ENCODE peak calls at places on chromosomes 6 and 20, in ten cellular contexts. Y, J, D, I, G, B, A, Z, O and X are unnamed samples.

GRCh38 chr6:82066196-82066595 is 181.3 kb downstream of the IBTK start:
- DNase-seq in Y (no peak), J (no peak), D (no peak), I (no peak), G (no peak), B (no peak), A (no peak), Z (no peak), O (no peak), X (no peak)

GRCh38 chr6:34791842-34792604 is at the start of gene BLTP3A:
- DNase-seq in Y (peak), J (peak), D (peak), I (peak), G (peak), B (peak), A (peak), Z (peak), O (peak), X (peak)

GRCh38 chr6:114404339-114404955 is 61.6 kb upstream of the HS3ST5 start:
- DNase-seq in Y (no peak), J (peak), D (no peak), I (no peak), G (no peak), B (no peak), A (no peak), Z (no peak), O (no peak), X (no peak)

GRCh38 chr6:34602318-34603111 is 46.4 kb upstream of the SPDEF start:
- DNase-seq in Y (no peak), J (peak), D (peak), I (peak), G (peak), B (no peak), A (peak), Z (no peak), O (peak), X (no peak)

GRCh38 chr6:148509789-148510581 is 167.3 kb downstream of the SASH1 start:
- DNase-seq in Y (no peak), J (peak), D (peak), I (peak), G (peak), B (no peak), A (peak), Z (no peak), O (no peak), X (no peak)

GRCh38 chr20:25624500-25624939 is 706 bp upstream of the NANP start:
- DNase-seq in Y (no peak), J (no peak), D (no peak), I (no peak), G (no peak), B (no peak), A (no peak), Z (no peak), O (no peak), X (no peak)

GRCh38 chr20:23668477-23668951 is 20.3 kb downstream of the CST4 start:
- DNase-seq in Y (peak), J (peak), D (peak), I (peak), G (peak), B (peak), A (peak), Z (peak), O (peak), X (peak)

GRCh38 chr6:72746276-72746675 is 124.4 kb downstream of the KCNQ5 start:
- DNase-seq in Y (no peak), J (no peak), D (no peak), I (peak), G (peak), B (no peak), A (no peak), Z (no peak), O (no peak), X (no peak)

GRCh38 chr6:71239694-71240093 is 48.9 kb upstream of the OGFRL1 start:
- DNase-seq in Y (no peak), J (peak), D (no peak), I (peak), G (peak), B (no peak), A (no peak), Z (peak), O (peak), X (no peak)

GRCh38 chr6:37868447-37868825 is 48.9 kb downstream of the ZFAND3 start:
- DNase-seq in Y (no peak), J (peak), D (no peak), I (peak), G (peak), B (no peak), A (no peak), Z (no peak), O (no peak), X (peak)

GRCh38 chr20:42041000-42041565 is 422.9 kb upstream of the CHD6 start:
- DNase-seq in Y (no peak), J (peak), D (peak), I (no peak), G (no peak), B (no peak), A (no peak), Z (no peak), O (peak), X (no peak)

GRCh38 chr6:55917756-55918415 is 42.5 kb upstream of the BMP5 start:
- DNase-seq in Y (no peak), J (no peak), D (no peak), I (peak), G (no peak), B (no peak), A (no peak), Z (no peak), O (no peak), X (no peak)

GRCh38 chr6:168041928-168042327 is 37.1 kb downstream of the FRMD1 start:
- DNase-seq in Y (no peak), J (no peak), D (no peak), I (no peak), G (no peak), B (no peak), A (no peak), Z (peak), O (no peak), X (no peak)

GRCh38 chr6:10583509-10583908 is 62.4 kb downstream of the GCNT2 start:
- DNase-seq in Y (no peak), J (peak), D (no peak), I (no peak), G (no peak), B (no peak), A (no peak), Z (no peak), O (peak), X (no peak)

GRCh38 chr6:134744301-134744700 is 205.6 kb downstream of the ALDH8A1 start:
- DNase-seq in Y (no peak), J (no peak), D (no peak), I (no peak), G (no peak), B (no peak), A (no peak), Z (no peak), O (no peak), X (no peak)

GRCh38 chr6:125821825-125822281 is 31.1 kb downstream of the NCOA7 start:
- DNase-seq in Y (no peak), J (no peak), D (peak), I (no peak), G (peak), B (no peak), A (peak), Z (no peak), O (no peak), X (no peak)

GRCh38 chr20:33793011-33793931 is 17.9 kb upstream of the CHMP4B start:
- DNase-seq in Y (no peak), J (peak), D (peak), I (no peak), G (no peak), B (no peak), A (no peak), Z (no peak), O (no peak), X (no peak)

GRCh38 chr6:89644864-89645263 is 6.3 kb upstream of the LYRM2 start:
- DNase-seq in Y (no peak), J (no peak), D (no peak), I (no peak), G (no peak), B (no peak), A (no peak), Z (no peak), O (no peak), X (no peak)

GRCh38 chr6:315226-315625 is 22.9 kb downstream of the DUSP22 start:
- DNase-seq in Y (no peak), J (no peak), D (no peak), I (no peak), G (no peak), B (no peak), A (no peak), Z (no peak), O (no peak), X (no peak)

GRCh38 chr6:11332463-11332862 is 100.0 kb upstream of the NEDD9 start:
- DNase-seq in Y (no peak), J (no peak), D (no peak), I (no peak), G (no peak), B (no peak), A (no peak), Z (no peak), O (no peak), X (no peak)

GRCh38 chr6:7334685-7335084 is 21.7 kb upstream of the SSR1 start:
- DNase-seq in Y (no peak), J (no peak), D (no peak), I (no peak), G (no peak), B (no peak), A (no peak), Z (no peak), O (no peak), X (no peak)

GRCh38 chr20:47003223-47003622 is 108.6 kb downstream of the EYA2 start:
- DNase-seq in Y (no peak), J (no peak), D (no peak), I (no peak), G (no peak), B (no peak), A (no peak), Z (no peak), O (no peak), X (no peak)